ENCODE peak calls at places on chromosomes 5 and 9, in ten cellular contexts. One of them, this sample, is unnamed.

GRCh38 chr9:112866662-112867274 is 23.9 kb downstream of the SLC46A2 start:
- DNase-seq in HCT116: peak
- DNase-seq in mesenchymal stem cell: peak
- DNase-seq in H9: peak
- DNase-seq in GM23248: peak
- DNase-seq in fibroblast of lung: no peak
- DNase-seq in endodermal cell: peak
- DNase-seq in SK-N-SH: no peak
- DNase-seq in PC-3: peak
- DNase-seq in mesendoderm: peak
- DNase-seq in this sample: peak

GRCh38 chr9:81823672-81824554 is 104.3 kb upstream of the SPATA31D4 start:
- DNase-seq in H9: no peak
- DNase-seq in mesenchymal stem cell: no peak
- DNase-seq in mesendoderm: no peak
- DNase-seq in GM23248: peak
- DNase-seq in fibroblast of lung: peak
- DNase-seq in endodermal cell: no peak
- DNase-seq in PC-3: no peak
- DNase-seq in SK-N-SH: no peak
- DNase-seq in HCT116: no peak
- DNase-seq in this sample: no peak

GRCh38 chr5:68447530-68447929 is 232.0 kb downstream of the PIK3R1 start:
- DNase-seq in PC-3: no peak
- DNase-seq in SK-N-SH: no peak
- DNase-seq in GM23248: no peak
- DNase-seq in H9: no peak
- DNase-seq in fibroblast of lung: no peak
- DNase-seq in mesendoderm: no peak
- DNase-seq in endodermal cell: no peak
- DNase-seq in mesenchymal stem cell: no peak
- DNase-seq in HCT116: no peak
- DNase-seq in this sample: no peak

GRCh38 chr9:105233836-105234235 is 10.6 kb upstream of the SLC44A1 start:
- DNase-seq in HCT116: no peak
- DNase-seq in fibroblast of lung: peak
- DNase-seq in endodermal cell: no peak
- DNase-seq in PC-3: no peak
- DNase-seq in GM23248: peak
- DNase-seq in SK-N-SH: no peak
- DNase-seq in H9: no peak
- DNase-seq in mesendoderm: no peak
- DNase-seq in mesenchymal stem cell: no peak
- DNase-seq in this sample: peak

GRCh38 chr5:34655354-34655991 is 655 bp upstream of the RAI14 start:
- DNase-seq in SK-N-SH: peak
- DNase-seq in mesendoderm: peak
- DNase-seq in H9: peak
- DNase-seq in GM23248: peak
- DNase-seq in fibroblast of lung: peak
- DNase-seq in PC-3: peak
- DNase-seq in mesenchymal stem cell: peak
- DNase-seq in endodermal cell: peak
- DNase-seq in HCT116: no peak
- DNase-seq in this sample: peak

GRCh38 chr9:87099383-87099782 is 152.1 kb upstream of the GAS1 start:
- DNase-seq in HCT116: no peak
- DNase-seq in PC-3: no peak
- DNase-seq in fibroblast of lung: no peak
- DNase-seq in mesenchymal stem cell: no peak
- DNase-seq in H9: no peak
- DNase-seq in GM23248: peak
- DNase-seq in SK-N-SH: no peak
- DNase-seq in endodermal cell: no peak
- DNase-seq in mesendoderm: no peak
- DNase-seq in this sample: no peak

GRCh38 chr9:126395439-126396212 is 69.0 kb downstream of the MVB12B start:
- DNase-seq in H9: no peak
- DNase-seq in HCT116: peak
- DNase-seq in fibroblast of lung: peak
- DNase-seq in mesenchymal stem cell: peak
- DNase-seq in mesendoderm: no peak
- DNase-seq in endodermal cell: no peak
- DNase-seq in GM23248: peak
- DNase-seq in SK-N-SH: no peak
- DNase-seq in PC-3: peak
- DNase-seq in this sample: peak

GRCh38 chr5:120767171-120767820 is 303.2 kb downstream of the PRR16 start:
- DNase-seq in PC-3: peak
- DNase-seq in fibroblast of lung: peak
- DNase-seq in HCT116: no peak
- DNase-seq in H9: no peak
- DNase-seq in mesendoderm: no peak
- DNase-seq in SK-N-SH: no peak
- DNase-seq in mesenchymal stem cell: peak
- DNase-seq in GM23248: peak
- DNase-seq in endodermal cell: no peak
- DNase-seq in this sample: peak

GRCh38 chr5:12910611-12911010 is 1006.4 kb upstream of the CTNND2 start:
- DNase-seq in H9: no peak
- DNase-seq in GM23248: no peak
- DNase-seq in PC-3: no peak
- DNase-seq in HCT116: no peak
- DNase-seq in endodermal cell: no peak
- DNase-seq in mesendoderm: no peak
- DNase-seq in fibroblast of lung: peak
- DNase-seq in SK-N-SH: no peak
- DNase-seq in mesenchymal stem cell: peak
- DNase-seq in this sample: no peak

GRCh38 chr5:147509710-147510651 is at the start of gene DPYSL3:
- DNase-seq in endodermal cell: peak
- DNase-seq in H9: peak
- DNase-seq in GM23248: peak
- DNase-seq in PC-3: peak
- DNase-seq in SK-N-SH: peak
- DNase-seq in HCT116: peak
- DNase-seq in mesendoderm: peak
- DNase-seq in fibroblast of lung: peak
- DNase-seq in mesenchymal stem cell: peak
- DNase-seq in this sample: peak

GRCh38 chr9:133008824-133009223 is 22.0 kb upstream of the GTF3C5 start:
- DNase-seq in H9: no peak
- DNase-seq in SK-N-SH: no peak
- DNase-seq in fibroblast of lung: no peak
- DNase-seq in mesenchymal stem cell: no peak
- DNase-seq in endodermal cell: no peak
- DNase-seq in mesendoderm: no peak
- DNase-seq in PC-3: no peak
- DNase-seq in GM23248: no peak
- DNase-seq in HCT116: no peak
- DNase-seq in this sample: no peak

GRCh38 chr5:158725223-158725825 is 374.4 kb downstream of the EBF1 start:
- DNase-seq in H9: no peak
- DNase-seq in mesenchymal stem cell: no peak
- DNase-seq in endodermal cell: no peak
- DNase-seq in HCT116: no peak
- DNase-seq in PC-3: peak
- DNase-seq in GM23248: peak
- DNase-seq in fibroblast of lung: peak
- DNase-seq in mesendoderm: no peak
- DNase-seq in SK-N-SH: no peak
- DNase-seq in this sample: no peak

GRCh38 chr9:110923601-110924000 is 114.7 kb downstream of the LPAR1 start:
- DNase-seq in mesendoderm: no peak
- DNase-seq in PC-3: no peak
- DNase-seq in H9: no peak
- DNase-seq in SK-N-SH: no peak
- DNase-seq in HCT116: no peak
- DNase-seq in GM23248: no peak
- DNase-seq in endodermal cell: no peak
- DNase-seq in fibroblast of lung: peak
- DNase-seq in mesenchymal stem cell: peak
- DNase-seq in this sample: peak
- H3K9ac ChIP-seq in mesendoderm: no peak
- H3K9ac ChIP-seq in PC-3: peak
- H3K9ac ChIP-seq in H9: no peak
- H3K9ac ChIP-seq in SK-N-SH: no peak
- H3K9ac ChIP-seq in HCT116: no peak
- H3K9ac ChIP-seq in GM23248: no peak
- H3K9ac ChIP-seq in endodermal cell: no peak
- H3K9ac ChIP-seq in fibroblast of lung: no peak
- H3K9ac ChIP-seq in mesenchymal stem cell: no peak
- H3K9ac ChIP-seq in this sample: no peak

GRCh38 chr5:32422697-32423096 is 21.8 kb downstream of the ZFR start:
- DNase-seq in H9: no peak
- DNase-seq in fibroblast of lung: no peak
- DNase-seq in HCT116: no peak
- DNase-seq in mesendoderm: no peak
- DNase-seq in SK-N-SH: no peak
- DNase-seq in GM23248: no peak
- DNase-seq in PC-3: no peak
- DNase-seq in endodermal cell: no peak
- DNase-seq in mesenchymal stem cell: no peak
- DNase-seq in this sample: no peak

GRCh38 chr5:32426440-32427151 is 17.9 kb downstream of the ZFR start:
- DNase-seq in endodermal cell: no peak
- DNase-seq in mesendoderm: no peak
- DNase-seq in fibroblast of lung: no peak
- DNase-seq in GM23248: no peak
- DNase-seq in HCT116: no peak
- DNase-seq in PC-3: no peak
- DNase-seq in mesenchymal stem cell: no peak
- DNase-seq in SK-N-SH: no peak
- DNase-seq in H9: no peak
- DNase-seq in this sample: no peak

GRCh38 chr5:32420506-32420905 is 24.0 kb downstream of the ZFR start:
- DNase-seq in endodermal cell: no peak
- DNase-seq in SK-N-SH: peak
- DNase-seq in PC-3: no peak
- DNase-seq in GM23248: peak
- DNase-seq in H9: no peak
- DNase-seq in mesendoderm: no peak
- DNase-seq in mesenchymal stem cell: peak
- DNase-seq in HCT116: no peak
- DNase-seq in fibroblast of lung: no peak
- DNase-seq in this sample: peak

GRCh38 chr5:32419791-32420190 is 24.7 kb downstream of the ZFR start:
- DNase-seq in PC-3: no peak
- DNase-seq in HCT116: no peak
- DNase-seq in mesendoderm: no peak
- DNase-seq in SK-N-SH: peak
- DNase-seq in endodermal cell: no peak
- DNase-seq in fibroblast of lung: peak
- DNase-seq in mesenchymal stem cell: no peak
- DNase-seq in H9: no peak
- DNase-seq in GM23248: peak
- DNase-seq in this sample: no peak

GRCh38 chr5:32421075-32421474 is 23.5 kb downstream of the ZFR start:
- DNase-seq in SK-N-SH: no peak
- DNase-seq in endodermal cell: no peak
- DNase-seq in GM23248: no peak
- DNase-seq in fibroblast of lung: no peak
- DNase-seq in HCT116: no peak
- DNase-seq in mesenchymal stem cell: no peak
- DNase-seq in PC-3: no peak
- DNase-seq in H9: no peak
- DNase-seq in mesendoderm: no peak
- DNase-seq in this sample: no peak
- H3K9ac ChIP-seq in SK-N-SH: no peak
- H3K9ac ChIP-seq in endodermal cell: no peak
- H3K9ac ChIP-seq in GM23248: peak
- H3K9ac ChIP-seq in fibroblast of lung: no peak
- H3K9ac ChIP-seq in HCT116: no peak
- H3K9ac ChIP-seq in mesenchymal stem cell: peak
- H3K9ac ChIP-seq in PC-3: no peak
- H3K9ac ChIP-seq in H9: no peak
- H3K9ac ChIP-seq in mesendoderm: no peak
- H3K9ac ChIP-seq in this sample: no peak

DNA sequence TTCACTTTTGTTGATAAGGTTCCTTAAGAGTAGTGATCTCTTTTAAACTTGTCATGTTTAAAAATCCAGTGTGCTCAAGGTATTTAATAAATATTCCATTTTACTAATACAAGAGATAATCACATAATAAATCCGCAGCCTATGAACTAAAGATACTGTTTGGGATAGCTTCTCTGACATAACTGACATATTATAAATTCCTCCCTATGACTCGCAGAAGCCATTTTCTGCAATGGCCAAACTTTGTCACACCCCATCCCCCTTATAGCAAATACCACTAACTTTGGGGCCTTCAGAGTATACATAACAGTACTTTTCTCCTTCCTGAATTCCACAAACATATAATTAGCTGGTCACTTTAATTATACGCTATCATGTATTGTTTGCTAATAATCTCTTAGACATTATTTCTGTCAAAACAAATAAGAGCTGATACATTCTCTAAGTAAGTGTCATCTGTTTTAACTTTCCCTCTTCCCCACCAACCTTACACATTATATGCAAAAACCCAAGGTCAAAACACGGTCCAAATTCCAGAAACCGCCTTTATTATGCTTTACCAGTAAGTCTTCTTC is 1.1 kb downstream of the TMEM267 start:
- DNase-seq in PC-3: peak
- DNase-seq in endodermal cell: no peak
- DNase-seq in fibroblast of lung: peak
- DNase-seq in mesenchymal stem cell: no peak
- DNase-seq in SK-N-SH: peak
- DNase-seq in mesendoderm: peak
- DNase-seq in HCT116: no peak
- DNase-seq in H9: no peak
- DNase-seq in GM23248: peak
- DNase-seq in this sample: peak
- H3K9ac ChIP-seq in PC-3: peak
- H3K9ac ChIP-seq in endodermal cell: peak
- H3K9ac ChIP-seq in fibroblast of lung: peak
- H3K9ac ChIP-seq in mesenchymal stem cell: peak
- H3K9ac ChIP-seq in SK-N-SH: peak
- H3K9ac ChIP-seq in mesendoderm: peak
- H3K9ac ChIP-seq in HCT116: peak
- H3K9ac ChIP-seq in H9: peak
- H3K9ac ChIP-seq in GM23248: peak
- H3K9ac ChIP-seq in this sample: peak

GRCh38 chr9:15764131-15764530 is 211.3 kb downstream of the CCDC171 start:
- DNase-seq in HCT116: no peak
- DNase-seq in mesenchymal stem cell: no peak
- DNase-seq in GM23248: no peak
- DNase-seq in mesendoderm: no peak
- DNase-seq in PC-3: no peak
- DNase-seq in endodermal cell: no peak
- DNase-seq in fibroblast of lung: no peak
- DNase-seq in SK-N-SH: no peak
- DNase-seq in H9: no peak
- DNase-seq in this sample: no peak

DNA sequence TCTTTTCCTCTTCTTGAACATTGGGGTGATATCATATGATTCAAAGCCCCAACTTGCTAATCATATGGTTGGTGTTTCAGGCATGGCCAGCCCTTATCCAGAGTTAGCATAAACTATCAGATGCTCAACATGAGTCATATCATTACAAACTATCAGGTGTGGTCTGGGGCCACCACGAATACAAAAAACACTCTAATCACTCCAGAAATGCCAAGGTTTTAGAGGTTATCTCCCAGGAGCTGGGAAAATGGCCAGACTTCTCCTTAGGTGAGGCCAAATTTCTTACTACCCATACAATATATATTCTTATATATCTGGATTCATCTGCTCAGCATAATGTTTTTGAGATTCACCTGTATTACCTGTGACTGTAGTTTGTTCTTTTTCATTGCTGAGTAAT is 210.5 kb downstream of the CCDC171 start:
- DNase-seq in PC-3: no peak
- DNase-seq in mesendoderm: no peak
- DNase-seq in H9: no peak
- DNase-seq in SK-N-SH: no peak
- DNase-seq in endodermal cell: no peak
- DNase-seq in mesenchymal stem cell: no peak
- DNase-seq in GM23248: no peak
- DNase-seq in fibroblast of lung: no peak
- DNase-seq in HCT116: no peak
- DNase-seq in this sample: no peak
- H3K9ac ChIP-seq in PC-3: no peak
- H3K9ac ChIP-seq in mesendoderm: no peak
- H3K9ac ChIP-seq in H9: no peak
- H3K9ac ChIP-seq in SK-N-SH: no peak
- H3K9ac ChIP-seq in endodermal cell: no peak
- H3K9ac ChIP-seq in mesenchymal stem cell: no peak
- H3K9ac ChIP-seq in GM23248: no peak
- H3K9ac ChIP-seq in fibroblast of lung: no peak
- H3K9ac ChIP-seq in HCT116: no peak
- H3K9ac ChIP-seq in this sample: no peak

This sample was measured in IMR-90.